ENCODE peak calls at places on chromosomes 2 and 18, in six cellular contexts. One of them, this sample, is unnamed.

GRCh38 chr2:131156452-131157149 is 51.5 kb downstream of the PLEKHB2 start:
- DNase-seq in GM06990: peak
- DNase-seq in cardiac fibroblast: no peak
- DNase-seq in keratinocyte: no peak
- DNase-seq in coronary artery: no peak
- DNase-seq in endothelial cell of umbilical vein: no peak
- DNase-seq in this sample: no peak

GRCh38 chr2:118609138-118609537 is 238.3 kb downstream of the EN1 start:
- DNase-seq in coronary artery: no peak
- DNase-seq in GM06990: no peak
- DNase-seq in endothelial cell of umbilical vein: no peak
- DNase-seq in keratinocyte: no peak
- DNase-seq in cardiac fibroblast: no peak
- DNase-seq in this sample: no peak

GRCh38 chr2:127968610-127969339 is 59.1 kb downstream of the SAP130 start:
- DNase-seq in keratinocyte: no peak
- DNase-seq in cardiac fibroblast: no peak
- DNase-seq in endothelial cell of umbilical vein: no peak
- DNase-seq in coronary artery: no peak
- DNase-seq in GM06990: no peak
- DNase-seq in this sample: no peak

GRCh38 chr2:101881131-101881530 is 110.6 kb upstream of the IL1R2 start:
- DNase-seq in cardiac fibroblast: no peak
- DNase-seq in GM06990: no peak
- DNase-seq in endothelial cell of umbilical vein: peak
- DNase-seq in coronary artery: no peak
- DNase-seq in keratinocyte: no peak
- DNase-seq in this sample: no peak

GRCh38 chr18:46832856-46833255 is 76.0 kb upstream of the ST8SIA5 start:
- DNase-seq in endothelial cell of umbilical vein: no peak
- DNase-seq in keratinocyte: no peak
- DNase-seq in GM06990: no peak
- DNase-seq in cardiac fibroblast: peak
- DNase-seq in coronary artery: no peak
- DNase-seq in this sample: no peak

GRCh38 chr2:40103590-40103989 is 324.5 kb upstream of the THUMPD2 start:
- DNase-seq in cardiac fibroblast: peak
- DNase-seq in coronary artery: no peak
- DNase-seq in endothelial cell of umbilical vein: no peak
- DNase-seq in GM06990: no peak
- DNase-seq in keratinocyte: no peak
- DNase-seq in this sample: no peak

GRCh38 chr2:225233234-225233633 is 166.3 kb upstream of the NYAP2 start:
- DNase-seq in cardiac fibroblast: no peak
- DNase-seq in GM06990: no peak
- DNase-seq in endothelial cell of umbilical vein: no peak
- DNase-seq in keratinocyte: no peak
- DNase-seq in coronary artery: no peak
- DNase-seq in this sample: no peak

GRCh38 chr2:120109186-120110061 is 96.5 kb downstream of the EPB41L5 start:
- DNase-seq in GM06990: peak
- DNase-seq in endothelial cell of umbilical vein: peak
- DNase-seq in cardiac fibroblast: peak
- DNase-seq in coronary artery: no peak
- DNase-seq in keratinocyte: no peak
- DNase-seq in this sample: peak

GRCh38 chr2:161122772-161123530 is 37.3 kb upstream of the TANK start:
- DNase-seq in keratinocyte: peak
- DNase-seq in endothelial cell of umbilical vein: peak
- DNase-seq in GM06990: no peak
- DNase-seq in coronary artery: no peak
- DNase-seq in cardiac fibroblast: peak
- DNase-seq in this sample: no peak

GRCh38 chr2:144583741-144584453 is 64.0 kb upstream of the ZEB2 start:
- DNase-seq in coronary artery: no peak
- DNase-seq in cardiac fibroblast: peak
- DNase-seq in keratinocyte: peak
- DNase-seq in GM06990: no peak
- DNase-seq in endothelial cell of umbilical vein: peak
- DNase-seq in this sample: no peak

GRCh38 chr18:12485479-12486105 is 77.9 kb downstream of the PRELID3A start:
- DNase-seq in coronary artery: no peak
- DNase-seq in GM06990: no peak
- DNase-seq in keratinocyte: no peak
- DNase-seq in cardiac fibroblast: no peak
- DNase-seq in endothelial cell of umbilical vein: no peak
- DNase-seq in this sample: no peak

GRCh38 chr2:75698928-75699327 is 11.8 kb downstream of the GCFC2 start:
- DNase-seq in coronary artery: no peak
- DNase-seq in keratinocyte: no peak
- DNase-seq in cardiac fibroblast: no peak
- DNase-seq in endothelial cell of umbilical vein: no peak
- DNase-seq in GM06990: no peak
- DNase-seq in this sample: no peak

GRCh38 chr2:109447811-109448210 is 166.0 kb downstream of the SEPTIN10 start:
- DNase-seq in keratinocyte: no peak
- DNase-seq in cardiac fibroblast: no peak
- DNase-seq in coronary artery: peak
- DNase-seq in endothelial cell of umbilical vein: peak
- DNase-seq in GM06990: no peak
- DNase-seq in this sample: no peak

GRCh38 chr2:74558284-74559230 is 4.0 kb downstream of the DOK1 start:
- DNase-seq in endothelial cell of umbilical vein: no peak
- DNase-seq in coronary artery: peak
- DNase-seq in GM06990: no peak
- DNase-seq in cardiac fibroblast: no peak
- DNase-seq in keratinocyte: no peak
- DNase-seq in this sample: no peak

GRCh38 chr2:108640731-108641130 is 78.6 kb upstream of the RANBP2 start:
- DNase-seq in keratinocyte: no peak
- DNase-seq in GM06990: no peak
- DNase-seq in coronary artery: no peak
- DNase-seq in endothelial cell of umbilical vein: peak
- DNase-seq in cardiac fibroblast: peak
- DNase-seq in this sample: no peak

GRCh38 chr2:160308915-160309314 is 108.8 kb upstream of the ITGB6 start:
- DNase-seq in keratinocyte: peak
- DNase-seq in endothelial cell of umbilical vein: peak
- DNase-seq in coronary artery: no peak
- DNase-seq in GM06990: no peak
- DNase-seq in cardiac fibroblast: peak
- DNase-seq in this sample: no peak

GRCh38 chr2:37653805-37654378 is 17.6 kb downstream of the CDC42EP3 start:
- DNase-seq in GM06990: peak
- DNase-seq in endothelial cell of umbilical vein: no peak
- DNase-seq in cardiac fibroblast: no peak
- DNase-seq in coronary artery: peak
- DNase-seq in keratinocyte: no peak
- DNase-seq in this sample: peak

GRCh38 chr2:29596584-29596983 is 324.8 kb downstream of the ALK start:
- DNase-seq in GM06990: no peak
- DNase-seq in keratinocyte: no peak
- DNase-seq in endothelial cell of umbilical vein: no peak
- DNase-seq in coronary artery: no peak
- DNase-seq in cardiac fibroblast: no peak
- DNase-seq in this sample: no peak

GRCh38 chr2:99421469-99421868 is 68.3 kb downstream of the REV1 start:
- DNase-seq in keratinocyte: no peak
- DNase-seq in coronary artery: no peak
- DNase-seq in GM06990: no peak
- DNase-seq in cardiac fibroblast: peak
- DNase-seq in endothelial cell of umbilical vein: no peak
- DNase-seq in this sample: no peak

GRCh38 chr2:61620244-61621159 is 82.3 kb upstream of the XPO1 start:
- DNase-seq in coronary artery: no peak
- DNase-seq in GM06990: peak
- DNase-seq in keratinocyte: peak
- DNase-seq in cardiac fibroblast: peak
- DNase-seq in endothelial cell of umbilical vein: peak
- DNase-seq in this sample: no peak

GRCh38 chr2:26615336-26616031 is 25.7 kb downstream of the CIB4 start:
- DNase-seq in GM06990: no peak
- DNase-seq in cardiac fibroblast: peak
- DNase-seq in keratinocyte: no peak
- DNase-seq in endothelial cell of umbilical vein: no peak
- DNase-seq in coronary artery: no peak
- DNase-seq in this sample: no peak

GRCh38 chr2:157760949-157761348 is 115.2 kb downstream of the ACVR1 start:
- DNase-seq in coronary artery: no peak
- DNase-seq in GM06990: no peak
- DNase-seq in keratinocyte: no peak
- DNase-seq in cardiac fibroblast: no peak
- DNase-seq in endothelial cell of umbilical vein: no peak
- DNase-seq in this sample: no peak

GRCh38 chr2:196551014-196551413 is 88.5 kb upstream of the CCDC150 start:
- DNase-seq in GM06990: no peak
- DNase-seq in endothelial cell of umbilical vein: no peak
- DNase-seq in coronary artery: no peak
- DNase-seq in cardiac fibroblast: peak
- DNase-seq in keratinocyte: no peak
- DNase-seq in this sample: no peak

GRCh38 chr2:7035884-7036283 is 118.7 kb downstream of the RNF144A start:
- DNase-seq in keratinocyte: no peak
- DNase-seq in cardiac fibroblast: no peak
- DNase-seq in endothelial cell of umbilical vein: no peak
- DNase-seq in GM06990: no peak
- DNase-seq in coronary artery: no peak
- DNase-seq in this sample: no peak

GRCh38 chr2:134120718-134121630 is 132.9 kb upstream of the MGAT5 start:
- DNase-seq in keratinocyte: no peak
- DNase-seq in endothelial cell of umbilical vein: peak
- DNase-seq in GM06990: peak
- DNase-seq in coronary artery: peak
- DNase-seq in cardiac fibroblast: peak
- DNase-seq in this sample: peak

DNA sequence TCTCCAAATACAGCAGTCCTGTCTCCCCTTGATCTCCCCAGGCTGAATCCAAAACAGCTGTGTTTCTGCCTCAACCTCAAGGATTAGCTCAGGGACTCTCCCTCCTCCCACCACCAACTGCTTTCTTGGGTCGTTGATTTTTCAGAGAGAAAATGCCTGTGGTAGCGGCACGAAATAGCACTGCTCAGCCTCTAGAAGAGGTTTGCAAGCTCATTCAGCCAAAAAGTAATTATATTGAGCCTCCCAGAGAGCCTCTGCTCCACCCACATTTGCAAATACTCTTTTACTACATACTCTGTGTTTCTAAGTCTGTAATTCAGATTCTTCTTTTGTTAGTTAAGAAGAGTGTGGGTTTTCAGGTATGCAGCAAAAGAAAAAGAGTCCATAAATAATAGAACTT is 396.4 kb upstream of the TNP1 start:
- DNase-seq in GM06990: no peak
- DNase-seq in endothelial cell of umbilical vein: no peak
- DNase-seq in cardiac fibroblast: no peak
- DNase-seq in coronary artery: no peak
- DNase-seq in keratinocyte: no peak
- DNase-seq in this sample: no peak
- H3K4me3 ChIP-seq in GM06990: no peak
- H3K4me3 ChIP-seq in endothelial cell of umbilical vein: no peak
- H3K4me3 ChIP-seq in cardiac fibroblast: no peak
- H3K4me3 ChIP-seq in coronary artery: no peak
- H3K4me3 ChIP-seq in keratinocyte: no peak
- H3K4me3 ChIP-seq in this sample: no peak

GRCh38 chr2:112491946-112492345 is 10.0 kb downstream of the TTL start:
- DNase-seq in keratinocyte: no peak
- DNase-seq in GM06990: no peak
- DNase-seq in cardiac fibroblast: no peak
- DNase-seq in coronary artery: no peak
- DNase-seq in endothelial cell of umbilical vein: no peak
- DNase-seq in this sample: no peak

GRCh38 chr2:112493858-112494648 is 12.1 kb downstream of the TTL start:
- DNase-seq in coronary artery: no peak
- DNase-seq in endothelial cell of umbilical vein: peak
- DNase-seq in keratinocyte: no peak
- DNase-seq in cardiac fibroblast: peak
- DNase-seq in GM06990: no peak
- DNase-seq in this sample: no peak

GRCh38 chr2:112494839-112495238 is 12.9 kb downstream of the TTL start:
- DNase-seq in cardiac fibroblast: no peak
- DNase-seq in endothelial cell of umbilical vein: peak
- DNase-seq in keratinocyte: no peak
- DNase-seq in GM06990: no peak
- DNase-seq in coronary artery: no peak
- DNase-seq in this sample: no peak

GRCh38 chr2:112488201-112488600 is 6.2 kb downstream of the TTL start:
- DNase-seq in endothelial cell of umbilical vein: no peak
- DNase-seq in coronary artery: no peak
- DNase-seq in keratinocyte: no peak
- DNase-seq in cardiac fibroblast: no peak
- DNase-seq in GM06990: no peak
- DNase-seq in this sample: no peak

DNA sequence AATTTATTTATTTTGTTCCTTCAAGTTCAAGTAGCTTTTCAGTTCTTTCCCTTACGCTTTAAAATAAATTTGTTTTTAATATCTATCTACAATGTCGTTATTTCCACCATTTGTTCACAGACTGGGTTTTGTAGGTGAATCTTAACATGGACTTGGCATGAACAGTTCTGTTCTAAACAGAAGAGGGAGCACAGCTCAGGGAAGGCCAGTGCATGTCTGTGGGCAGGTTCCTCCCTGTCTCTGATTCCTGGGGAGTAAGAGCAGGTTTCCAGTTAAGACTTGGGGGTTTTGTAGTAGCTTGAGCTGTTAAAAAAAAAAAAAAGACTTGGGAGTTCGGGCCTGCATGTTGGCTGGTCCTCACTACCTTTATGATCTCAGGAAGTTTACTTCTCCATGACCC is 11.1 kb downstream of the TTL start:
- DNase-seq in GM06990: no peak
- DNase-seq in cardiac fibroblast: peak
- DNase-seq in keratinocyte: no peak
- DNase-seq in coronary artery: no peak
- DNase-seq in endothelial cell of umbilical vein: no peak
- DNase-seq in this sample: no peak
- TF ChIP-seq CTCF in GM06990: no peak
- TF ChIP-seq CTCF in cardiac fibroblast: no peak
- TF ChIP-seq CTCF in keratinocyte: peak
- TF ChIP-seq CTCF in coronary artery: no peak
- TF ChIP-seq CTCF in endothelial cell of umbilical vein: no peak
- TF ChIP-seq CTCF in this sample: no peak

GRCh38 chr2:237191693-237192076 is 106.0 kb downstream of the COPS8 start:
- DNase-seq in keratinocyte: no peak
- DNase-seq in GM06990: no peak
- DNase-seq in cardiac fibroblast: no peak
- DNase-seq in endothelial cell of umbilical vein: no peak
- DNase-seq in coronary artery: no peak
- DNase-seq in this sample: no peak
- H3K4me3 ChIP-seq in keratinocyte: no peak
- H3K4me3 ChIP-seq in GM06990: no peak
- H3K4me3 ChIP-seq in cardiac fibroblast: no peak
- H3K4me3 ChIP-seq in endothelial cell of umbilical vein: no peak
- H3K4me3 ChIP-seq in coronary artery: no peak
- H3K4me3 ChIP-seq in this sample: no peak

DNA sequence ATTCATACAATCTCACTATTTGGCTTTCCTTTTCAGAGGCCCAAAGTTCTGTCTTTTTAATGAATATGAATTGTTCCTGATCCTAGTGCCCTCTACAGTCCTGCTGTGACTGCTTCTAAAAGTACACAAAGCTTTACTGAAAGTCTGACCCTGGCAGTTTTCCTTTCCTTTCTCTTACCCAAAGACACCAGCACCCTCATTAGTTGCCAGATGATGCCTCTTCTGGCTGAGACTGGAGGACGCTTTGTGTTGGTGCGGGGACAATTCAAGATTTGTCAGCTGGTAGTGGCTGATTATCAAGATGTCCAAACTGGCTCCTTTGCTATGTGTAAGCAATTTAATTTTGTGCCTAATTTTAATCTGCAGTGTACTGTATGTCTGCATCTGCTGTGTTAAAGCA is 81.8 kb upstream of the CDCA7 start:
- DNase-seq in cardiac fibroblast: no peak
- DNase-seq in GM06990: no peak
- DNase-seq in endothelial cell of umbilical vein: no peak
- DNase-seq in keratinocyte: no peak
- DNase-seq in coronary artery: no peak
- DNase-seq in this sample: no peak
- TF ChIP-seq CTCF in cardiac fibroblast: no peak
- TF ChIP-seq CTCF in GM06990: no peak
- TF ChIP-seq CTCF in endothelial cell of umbilical vein: no peak
- TF ChIP-seq CTCF in keratinocyte: no peak
- TF ChIP-seq CTCF in coronary artery: no peak
- TF ChIP-seq CTCF in this sample: no peak

This sample was measured in GM12864.